ENCODE peak calls at places on chromosomes 3 and 15, in five cellular contexts. I is psoas muscle, S is M059J, T is GM04504, M is T-helper 2 cell. O is an unnamed sample.
A peak's percentile ranks its signal among the peaks of the same experiment; 100 is the strongest.

GRCh38 chr15:67796728-67797127 is 28.6 kb upstream of the SKOR1 start:
- DNase-seq in T (no peak), S (no peak), M (no peak), I (no peak), O (no peak)

GRCh38 chr3:102444101-102444500 is 9.3 kb downstream of the ZPLD1 start:
- DNase-seq in M (no peak), T (peak; percentile 10), S (no peak), I (no peak), O (no peak)

GRCh38 chr3:78867409-78868372 is 900.1 kb downstream of the ROBO1 start:
- DNase-seq in T (no peak), I (no peak), S (no peak), M (no peak), O (no peak)

GRCh38 chr3:156360992-156361391 is 193.9 kb downstream of the SSR3 start:
- DNase-seq in M (no peak), T (no peak), I (no peak), S (no peak), O (no peak)

GRCh38 chr3:12891985-12892839 is 50.8 kb upstream of the RPL32 start:
- DNase-seq in I (peak; percentile 54), S (peak; percentile 50), T (peak; percentile 24), M (peak; percentile 45), O (no peak)

GRCh38 chr3:100891033-100891432 is 102.2 kb downstream of the ABI3BP start:
- DNase-seq in T (no peak), S (peak; percentile 32), M (peak; percentile 1), I (no peak), O (no peak)

GRCh38 chr3:14519406-14519805 is 20.7 kb downstream of the GRIP2 start:
- DNase-seq in T (no peak), M (no peak), I (peak; percentile 51), S (no peak), O (no peak)

GRCh38 chr3:184361532-184361931 is at the start of the genes CLCN2 and POLR2H:
- DNase-seq in T (no peak), I (peak; percentile 73), M (peak; percentile 46), S (peak; percentile 60), O (peak; percentile 27)

GRCh38 chr3:190345027-190345821 is 23.0 kb upstream of the CLDN1 start:
- DNase-seq in T (peak; percentile 62), I (no peak), M (no peak), S (peak; percentile 96), O (no peak)

GRCh38 chr3:36135863-36136262 is 244.4 kb upstream of the STAC start:
- DNase-seq in M (no peak), S (no peak), I (no peak), T (no peak), O (no peak)

GRCh38 chr15:69648215-69648614 is 195.6 kb downstream of the RPLP1 start:
- DNase-seq in I (no peak), T (no peak), M (no peak), S (no peak), O (no peak)

GRCh38 chr15:88491158-88491557 is 23.6 kb downstream of the MRPS11 start:
- DNase-seq in T (no peak), S (no peak), I (no peak), M (no peak), O (no peak)

GRCh38 chr3:52102934-52103333 is 46.6 kb upstream of the DUSP7 start:
- DNase-seq in I (no peak), M (no peak), S (no peak), T (no peak), O (no peak)

GRCh38 chr3:190721330-190721729 is 141.2 kb downstream of the GMNC start:
- DNase-seq in S (no peak), T (no peak), I (no peak), M (no peak), O (no peak)

GRCh38 chr15:81163961-81164800 is 30.1 kb downstream of the CFAP161 start:
- DNase-seq in S (peak; percentile 7), T (no peak), M (no peak), I (no peak), O (no peak)

GRCh38 chr15:75042730-75043508 is 19.5 kb downstream of the PPCDC start:
- DNase-seq in M (peak; percentile 95), I (peak; percentile 80), S (peak; percentile 86), T (no peak), O (peak; percentile 4)

GRCh38 chr3:156812521-156813335 is 13.4 kb upstream of the LEKR1 start:
- DNase-seq in T (no peak), I (no peak), S (peak; percentile 94), M (peak; percentile 61), O (no peak)

GRCh38 chr3:86951343-86951742 is 39.6 kb downstream of the VGLL3 start:
- DNase-seq in I (no peak), M (peak; percentile 4), S (peak; percentile 58), T (no peak), O (no peak)